ENCODE peak calls at places on chromosomes 11 and 22, in four cellular contexts. M is smooth muscle cell of the brain vasculature, G is hepatocyte, R is 8988T. Z is an unnamed sample.

GRCh38 chr11:108914981-108915380 is 250.1 kb downstream of the DDX10 start:
- DNase-seq in M (no peak), G (no peak), R (no peak), Z (no peak)

GRCh38 chr11:73869234-73869949 is 7.3 kb downstream of the COA4 start:
- DNase-seq in M (no peak), G (peak; percentile 53), R (no peak), Z (no peak)

GRCh38 chr11:72932132-72932570 is 117.9 kb downstream of the ATG16L2 start:
- DNase-seq in M (no peak), G (no peak), R (no peak), Z (no peak)

GRCh38 chr22:38075105-38075825 is 8.7 kb downstream of the SLC16A8 start:
- DNase-seq in M (no peak), G (no peak), R (no peak), Z (no peak)

GRCh38 chr11:96272542-96273306 is 70.3 kb downstream of the MAML2 start:
- DNase-seq in M (no peak), G (peak; percentile 25), R (no peak), Z (no peak)

GRCh38 chr11:5736396-5736795 is at the start of gene OR56B1:
- DNase-seq in M (no peak), G (no peak), R (no peak), Z (no peak)

GRCh38 chr22:38941488-38941987 is 15.9 kb upstream of the APOBEC3A start:
- DNase-seq in M (no peak), G (no peak), R (no peak), Z (no peak)

GRCh38 chr11:32113200-32113599 is 22.3 kb downstream of the RCN1 start:
- DNase-seq in M (no peak), G (no peak), R (no peak), Z (no peak)

GRCh38 chr11:77035580-77035979 is 1.4 kb downstream of the B3GNT6 start:
- DNase-seq in M (no peak), G (peak; percentile 70), R (no peak), Z (no peak)

GRCh38 chr22:39721456-39722325 is 151.1 kb downstream of the CACNA1I start:
- DNase-seq in M (no peak), G (no peak), R (no peak), Z (no peak)

GRCh38 chr11:63882555-63883242 is 34.3 kb downstream of the RCOR2 start:
- DNase-seq in M (no peak), G (no peak), R (no peak), Z (no peak)

GRCh38 chr11:120068114-120068573 is 69.8 kb downstream of the TRIM29 start:
- DNase-seq in M (no peak), G (peak; percentile 65), R (no peak), Z (no peak)

GRCh38 chr11:78228467-78228866 is 39.7 kb downstream of the USP35 start:
- DNase-seq in M (peak; percentile 17), G (peak; percentile 74), R (peak; percentile 49), Z (peak; percentile 67)

GRCh38 chr11:88656315-88656714 is 318.8 kb upstream of the CTSC start:
- DNase-seq in M (no peak), G (no peak), R (no peak), Z (no peak)

GRCh38 chr11:80165763-80166162 is 724.9 kb upstream of the TENM4 start:
- DNase-seq in M (no peak), G (no peak), R (no peak), Z (no peak)

GRCh38 chr22:42799462-42800405 is 57.3 kb downstream of the ARFGAP3 start:
- DNase-seq in M (no peak), G (no peak), R (no peak), Z (no peak)

GRCh38 chr22:40040927-40041326 is 46.2 kb downstream of the FAM83F start:
- DNase-seq in M (no peak), G (peak; percentile 50), R (no peak), Z (no peak)

GRCh38 chr11:123707606-123708205 is 33.8 kb downstream of the ZNF202 start:
- DNase-seq in M (peak; percentile 32), G (peak; percentile 81), R (peak; percentile 53), Z (peak; percentile 14)

GRCh38 chr11:21806982-21807749 is 385.7 kb upstream of the ANO5 start:
- DNase-seq in M (no peak), G (no peak), R (no peak), Z (no peak)

GRCh38 chr11:27296406-27296994 is 66.5 kb downstream of the CCDC34 start:
- DNase-seq in M (no peak), G (peak; percentile 75), R (no peak), Z (peak; percentile 45)

GRCh38 chr11:96037267-96037990 is 113.5 kb upstream of the MTMR2 start:
- DNase-seq in M (no peak), G (peak; percentile 45), R (no peak), Z (no peak)

Z was measured in HuH-7.5.